ENCODE peak calls at places on chromosomes 2 and 18, in six cellular contexts. One of them, this sample, is unnamed.

GRCh38 chr2:3519255-3520190 is at the start of gene ADI1:
- DNase-seq in AG04449: no peak
- DNase-seq in lower leg skin: peak
- DNase-seq in brain microvascular endothelial cell: peak
- DNase-seq in MCF 10A: peak
- DNase-seq in A549: peak
- DNase-seq in this sample: peak

GRCh38 chr2:166152064-166152463 is 24.2 kb upstream of the SCN1A start:
- DNase-seq in AG04449: no peak
- DNase-seq in lower leg skin: no peak
- DNase-seq in brain microvascular endothelial cell: no peak
- DNase-seq in MCF 10A: no peak
- DNase-seq in A549: no peak
- DNase-seq in this sample: no peak

GRCh38 chr18:61720496-61720895 is 172.3 kb downstream of the RNF152 start:
- DNase-seq in AG04449: no peak
- DNase-seq in lower leg skin: no peak
- DNase-seq in brain microvascular endothelial cell: no peak
- DNase-seq in MCF 10A: no peak
- DNase-seq in A549: no peak
- DNase-seq in this sample: no peak

GRCh38 chr2:18763338-18763737 is 174.0 kb upstream of the NT5C1B start:
- DNase-seq in AG04449: no peak
- DNase-seq in lower leg skin: no peak
- DNase-seq in brain microvascular endothelial cell: peak
- DNase-seq in MCF 10A: no peak
- DNase-seq in A549: no peak
- DNase-seq in this sample: no peak

GRCh38 chr2:163778045-163778753 is 42.4 kb upstream of the FIGN start:
- DNase-seq in AG04449: peak
- DNase-seq in lower leg skin: no peak
- DNase-seq in brain microvascular endothelial cell: peak
- DNase-seq in MCF 10A: peak
- DNase-seq in A549: peak
- DNase-seq in this sample: no peak

GRCh38 chr2:48315847-48316194 is 214.1 kb upstream of the STON1 start:
- DNase-seq in AG04449: no peak
- DNase-seq in lower leg skin: no peak
- DNase-seq in brain microvascular endothelial cell: peak
- DNase-seq in MCF 10A: peak
- DNase-seq in A549: peak
- DNase-seq in this sample: no peak

GRCh38 chr2:49271060-49271665 is 116.8 kb upstream of the FSHR start:
- DNase-seq in AG04449: no peak
- DNase-seq in lower leg skin: no peak
- DNase-seq in brain microvascular endothelial cell: no peak
- DNase-seq in MCF 10A: peak
- DNase-seq in A549: no peak
- DNase-seq in this sample: no peak

GRCh38 chr2:38315707-38316333 is 61.3 kb downstream of the ATL2 start:
- DNase-seq in AG04449: peak
- DNase-seq in lower leg skin: no peak
- DNase-seq in brain microvascular endothelial cell: peak
- DNase-seq in MCF 10A: peak
- DNase-seq in A549: peak
- DNase-seq in this sample: no peak

GRCh38 chr2:23377772-23378171 is 7.2 kb upstream of the KLHL29 start:
- DNase-seq in AG04449: no peak
- DNase-seq in lower leg skin: no peak
- DNase-seq in brain microvascular endothelial cell: no peak
- DNase-seq in MCF 10A: peak
- DNase-seq in A549: no peak
- DNase-seq in this sample: no peak

GRCh38 chr2:208363485-208363884 is 43.1 kb upstream of the PTH2R start:
- DNase-seq in AG04449: peak
- DNase-seq in lower leg skin: no peak
- DNase-seq in brain microvascular endothelial cell: peak
- DNase-seq in MCF 10A: peak
- DNase-seq in A549: peak
- DNase-seq in this sample: no peak

GRCh38 chr2:85926931-85927527 is 38.2 kb upstream of the ST3GAL5 start:
- DNase-seq in AG04449: no peak
- DNase-seq in lower leg skin: peak
- DNase-seq in brain microvascular endothelial cell: no peak
- DNase-seq in MCF 10A: peak
- DNase-seq in A549: no peak
- DNase-seq in this sample: no peak

GRCh38 chr2:26626606-26627005 is 14.6 kb downstream of the CIB4 start:
- DNase-seq in AG04449: no peak
- DNase-seq in lower leg skin: no peak
- DNase-seq in brain microvascular endothelial cell: no peak
- DNase-seq in MCF 10A: no peak
- DNase-seq in A549: no peak
- DNase-seq in this sample: no peak

GRCh38 chr2:184215745-184216144 is 382.6 kb upstream of the ZNF804A start:
- DNase-seq in AG04449: no peak
- DNase-seq in lower leg skin: no peak
- DNase-seq in brain microvascular endothelial cell: no peak
- DNase-seq in MCF 10A: no peak
- DNase-seq in A549: no peak
- DNase-seq in this sample: no peak

GRCh38 chr2:188306271-188306670 is 14.6 kb downstream of the GULP1 start:
- DNase-seq in AG04449: no peak
- DNase-seq in lower leg skin: no peak
- DNase-seq in brain microvascular endothelial cell: no peak
- DNase-seq in MCF 10A: no peak
- DNase-seq in A549: no peak
- DNase-seq in this sample: no peak

GRCh38 chr18:60888225-60888624 is 445.0 kb upstream of the CDH20 start:
- DNase-seq in AG04449: no peak
- DNase-seq in lower leg skin: no peak
- DNase-seq in brain microvascular endothelial cell: no peak
- DNase-seq in MCF 10A: no peak
- DNase-seq in A549: no peak
- DNase-seq in this sample: no peak

GRCh38 chr2:188629890-188630483 is 338.3 kb downstream of the GULP1 start:
- DNase-seq in AG04449: no peak
- DNase-seq in lower leg skin: no peak
- DNase-seq in brain microvascular endothelial cell: peak
- DNase-seq in MCF 10A: peak
- DNase-seq in A549: no peak
- DNase-seq in this sample: no peak

GRCh38 chr2:150472122-150472899 is 15.2 kb downstream of the RND3 start:
- DNase-seq in AG04449: no peak
- DNase-seq in lower leg skin: no peak
- DNase-seq in brain microvascular endothelial cell: peak
- DNase-seq in MCF 10A: no peak
- DNase-seq in A549: peak
- DNase-seq in this sample: no peak

GRCh38 chr2:235533203-235533602 is 39.4 kb downstream of the AGAP1 start:
- DNase-seq in AG04449: no peak
- DNase-seq in lower leg skin: no peak
- DNase-seq in brain microvascular endothelial cell: no peak
- DNase-seq in MCF 10A: no peak
- DNase-seq in A549: no peak
- DNase-seq in this sample: no peak

GRCh38 chr2:101238930-101239759 is 13.5 kb upstream of the CNOT11 start:
- DNase-seq in AG04449: no peak
- DNase-seq in lower leg skin: peak
- DNase-seq in brain microvascular endothelial cell: no peak
- DNase-seq in MCF 10A: peak
- DNase-seq in A549: peak
- DNase-seq in this sample: no peak

GRCh38 chr18:32552421-32553030 is 81.8 kb upstream of the GAREM1 start:
- DNase-seq in AG04449: peak
- DNase-seq in lower leg skin: no peak
- DNase-seq in brain microvascular endothelial cell: peak
- DNase-seq in MCF 10A: peak
- DNase-seq in A549: peak
- DNase-seq in this sample: no peak

GRCh38 chr2:230230087-230230486 is 4.6 kb downstream of the SP140 start:
- DNase-seq in AG04449: no peak
- DNase-seq in lower leg skin: no peak
- DNase-seq in brain microvascular endothelial cell: peak
- DNase-seq in MCF 10A: peak
- DNase-seq in A549: no peak
- DNase-seq in this sample: no peak

GRCh38 chr2:69517410-69517809 is 80.2 kb upstream of the NFU1 start:
- DNase-seq in AG04449: no peak
- DNase-seq in lower leg skin: no peak
- DNase-seq in brain microvascular endothelial cell: no peak
- DNase-seq in MCF 10A: no peak
- DNase-seq in A549: no peak
- DNase-seq in this sample: no peak

GRCh38 chr18:3910507-3910906 is 460.5 kb downstream of the TGIF1 start:
- DNase-seq in AG04449: no peak
- DNase-seq in lower leg skin: no peak
- DNase-seq in brain microvascular endothelial cell: no peak
- DNase-seq in MCF 10A: no peak
- DNase-seq in A549: no peak
- DNase-seq in this sample: no peak

GRCh38 chr2:190781604-190782198 is 98.9 kb upstream of the GLS start:
- DNase-seq in AG04449: peak
- DNase-seq in lower leg skin: no peak
- DNase-seq in brain microvascular endothelial cell: peak
- DNase-seq in MCF 10A: peak
- DNase-seq in A549: peak
- DNase-seq in this sample: peak

GRCh38 chr2:239017491-239018098 is 169.7 kb downstream of the TWIST2 start:
- DNase-seq in AG04449: no peak
- DNase-seq in lower leg skin: no peak
- DNase-seq in brain microvascular endothelial cell: no peak
- DNase-seq in MCF 10A: no peak
- DNase-seq in A549: no peak
- DNase-seq in this sample: no peak

GRCh38 chr2:171407030-171407707 is 26.6 kb downstream of the METTL8 start:
- DNase-seq in AG04449: no peak
- DNase-seq in lower leg skin: no peak
- DNase-seq in brain microvascular endothelial cell: no peak
- DNase-seq in MCF 10A: no peak
- DNase-seq in A549: no peak
- DNase-seq in this sample: no peak

GRCh38 chr18:58496937-58497336 is 132.0 kb downstream of the ALPK2 start:
- DNase-seq in AG04449: no peak
- DNase-seq in lower leg skin: no peak
- DNase-seq in brain microvascular endothelial cell: no peak
- DNase-seq in MCF 10A: peak
- DNase-seq in A549: peak
- DNase-seq in this sample: no peak

GRCh38 chr18:69469444-69469919 is 68.8 kb downstream of the DOK6 start:
- DNase-seq in AG04449: no peak
- DNase-seq in lower leg skin: no peak
- DNase-seq in brain microvascular endothelial cell: no peak
- DNase-seq in MCF 10A: peak
- DNase-seq in A549: peak
- DNase-seq in this sample: no peak
- TF ChIP-seq CTCF in AG04449: no peak
- TF ChIP-seq CTCF in lower leg skin: no peak
- TF ChIP-seq CTCF in brain microvascular endothelial cell: peak
- TF ChIP-seq CTCF in MCF 10A: no peak
- TF ChIP-seq CTCF in A549: peak
- TF ChIP-seq CTCF in this sample: no peak

DNA sequence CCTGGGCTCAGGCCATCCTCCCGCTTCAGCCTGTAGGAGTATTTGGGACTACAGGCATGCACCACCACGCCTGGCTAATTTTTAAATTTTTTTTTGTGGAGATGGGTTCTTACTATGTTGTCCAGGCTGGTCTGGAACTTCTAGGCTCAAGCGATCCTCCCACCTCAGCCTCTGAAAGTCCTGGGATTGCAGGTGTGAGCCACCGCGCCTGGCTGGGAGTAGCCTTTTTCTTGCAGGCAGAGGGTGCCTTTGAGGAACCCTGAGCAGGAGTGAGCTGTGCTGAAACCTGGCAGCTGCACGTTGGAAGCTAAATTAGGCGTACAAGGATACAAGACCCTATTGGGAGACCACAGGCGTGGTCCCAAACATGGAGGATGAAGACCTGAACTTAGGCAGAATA is 8.0 kb downstream of the CTDSP1 start:
- DNase-seq in AG04449: no peak
- DNase-seq in lower leg skin: no peak
- DNase-seq in brain microvascular endothelial cell: no peak
- DNase-seq in MCF 10A: no peak
- DNase-seq in A549: no peak
- DNase-seq in this sample: no peak
- TF ChIP-seq CTCF in AG04449: no peak
- TF ChIP-seq CTCF in lower leg skin: no peak
- TF ChIP-seq CTCF in brain microvascular endothelial cell: no peak
- TF ChIP-seq CTCF in MCF 10A: no peak
- TF ChIP-seq CTCF in A549: no peak
- TF ChIP-seq CTCF in this sample: no peak

DNA sequence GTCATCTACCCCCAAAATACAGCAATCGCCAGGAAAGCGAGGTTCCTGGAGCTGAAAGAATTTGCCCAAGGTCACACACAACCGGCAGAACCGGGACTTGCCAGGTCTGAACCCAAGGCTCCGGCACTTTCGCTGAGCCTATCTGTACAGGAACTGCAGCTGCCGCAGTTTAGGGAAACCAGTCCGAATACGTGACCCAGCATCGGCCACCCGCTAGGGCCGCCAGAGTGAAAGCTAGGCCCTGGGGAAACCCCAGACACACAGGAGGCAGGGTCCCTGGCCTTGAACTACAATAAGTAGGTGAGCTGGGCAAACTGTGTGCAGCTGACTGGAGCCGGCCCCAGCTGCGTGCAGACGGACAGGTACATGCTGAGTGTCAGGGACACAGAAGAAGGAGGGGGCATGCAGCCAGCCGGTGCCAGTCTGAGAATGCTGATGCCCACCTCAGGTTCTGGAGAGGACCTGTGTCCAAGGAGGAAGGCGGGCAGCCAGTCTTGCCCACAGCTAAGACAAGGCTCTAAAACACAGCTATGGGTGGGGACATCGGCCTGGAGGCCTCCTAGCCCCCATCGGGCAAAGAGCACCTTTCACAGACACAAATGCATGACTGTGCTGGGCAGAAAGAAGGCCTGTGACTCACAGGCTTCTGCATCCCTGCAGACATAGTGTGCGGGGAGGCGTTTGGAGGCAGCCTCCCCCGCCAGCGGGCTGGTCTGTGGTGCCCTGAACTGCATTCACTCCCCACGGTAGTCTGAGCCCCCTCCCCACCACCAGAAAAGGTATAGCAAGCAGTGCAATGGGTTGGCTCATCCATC is 107.5 kb upstream of the ID2 start:
- DNase-seq in AG04449: no peak
- DNase-seq in lower leg skin: peak
- DNase-seq in brain microvascular endothelial cell: peak
- DNase-seq in MCF 10A: peak
- DNase-seq in A549: no peak
- DNase-seq in this sample: no peak
- TF ChIP-seq CTCF in AG04449: no peak
- TF ChIP-seq CTCF in lower leg skin: no peak
- TF ChIP-seq CTCF in brain microvascular endothelial cell: no peak
- TF ChIP-seq CTCF in MCF 10A: no peak
- TF ChIP-seq CTCF in A549: no peak
- TF ChIP-seq CTCF in this sample: no peak

DNA sequence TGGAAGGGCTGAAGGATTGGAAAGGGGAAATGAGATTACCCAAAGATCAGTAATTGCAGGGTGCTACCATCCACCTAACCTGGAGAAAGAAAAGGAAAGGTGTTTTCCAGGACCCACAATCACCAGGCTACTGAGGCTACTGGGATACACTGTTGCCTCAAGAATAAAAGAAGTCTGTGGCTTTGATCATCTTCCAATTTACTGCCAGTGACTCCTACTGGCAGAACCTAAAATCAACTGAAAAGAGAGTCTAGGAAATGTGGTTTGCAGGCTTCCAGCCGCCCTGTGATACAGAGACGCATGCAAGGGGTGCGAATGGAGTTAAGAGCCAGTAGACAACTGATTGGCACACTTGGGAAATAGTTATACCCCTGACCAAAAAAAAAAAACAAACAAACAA is 16.6 kb upstream of the TTL start:
- DNase-seq in AG04449: no peak
- DNase-seq in lower leg skin: no peak
- DNase-seq in brain microvascular endothelial cell: peak
- DNase-seq in MCF 10A: peak
- DNase-seq in A549: peak
- DNase-seq in this sample: no peak
- TF ChIP-seq CTCF in AG04449: no peak
- TF ChIP-seq CTCF in lower leg skin: no peak
- TF ChIP-seq CTCF in brain microvascular endothelial cell: peak
- TF ChIP-seq CTCF in MCF 10A: no peak
- TF ChIP-seq CTCF in A549: no peak
- TF ChIP-seq CTCF in this sample: no peak